ENCODE peak calls at places on chromosomes 16 and 17, in six cellular contexts. One of them, this sample, is unnamed.

GRCh38 chr17:40071720-40072480 is 9.1 kb downstream of the THRA start:
- DNase-seq in stimulated activated CD4-positive, alpha-beta T cell treated with anti-CD3 and anti-CD28 coated beads, Interleukin-1b, Interleukin-23, amount 100 ng/mL, for 48 hours: no peak
- DNase-seq in mucosa of descending colon: peak
- DNase-seq in HTR-8/SVneo: no peak
- DNase-seq in amygdala: peak
- DNase-seq in IMR-90: no peak
- DNase-seq in this sample: no peak

GRCh38 chr16:47016700-47017133 is 43.2 kb upstream of the DNAJA2 start:
- DNase-seq in IMR-90: no peak
- DNase-seq in stimulated activated CD4-positive, alpha-beta T cell treated with anti-CD3 and anti-CD28 coated beads, Interleukin-1b, Interleukin-23, amount 100 ng/mL, for 48 hours: no peak
- DNase-seq in HTR-8/SVneo: no peak
- DNase-seq in amygdala: no peak
- DNase-seq in mucosa of descending colon: no peak
- DNase-seq in this sample: no peak

GRCh38 chr17:47188266-47188665 is 829 bp downstream of the CDC27 start:
- DNase-seq in stimulated activated CD4-positive, alpha-beta T cell treated with anti-CD3 and anti-CD28 coated beads, Interleukin-1b, Interleukin-23, amount 100 ng/mL, for 48 hours: no peak
- DNase-seq in amygdala: no peak
- DNase-seq in HTR-8/SVneo: no peak
- DNase-seq in IMR-90: peak
- DNase-seq in mucosa of descending colon: no peak
- DNase-seq in this sample: peak

GRCh38 chr17:82884923-82885322 is 45.1 kb upstream of the ZNF750 start:
- DNase-seq in HTR-8/SVneo: no peak
- DNase-seq in stimulated activated CD4-positive, alpha-beta T cell treated with anti-CD3 and anti-CD28 coated beads, Interleukin-1b, Interleukin-23, amount 100 ng/mL, for 48 hours: peak
- DNase-seq in IMR-90: no peak
- DNase-seq in mucosa of descending colon: peak
- DNase-seq in amygdala: no peak
- DNase-seq in this sample: no peak

GRCh38 chr16:2056681-2057407 is 9.1 kb downstream of the TSC2 start:
- DNase-seq in amygdala: peak
- DNase-seq in HTR-8/SVneo: no peak
- DNase-seq in stimulated activated CD4-positive, alpha-beta T cell treated with anti-CD3 and anti-CD28 coated beads, Interleukin-1b, Interleukin-23, amount 100 ng/mL, for 48 hours: no peak
- DNase-seq in mucosa of descending colon: no peak
- DNase-seq in IMR-90: no peak
- DNase-seq in this sample: no peak

GRCh38 chr16:63447121-63447520 is 1410.9 kb upstream of the CDH8 start:
- DNase-seq in amygdala: no peak
- DNase-seq in mucosa of descending colon: no peak
- DNase-seq in IMR-90: no peak
- DNase-seq in stimulated activated CD4-positive, alpha-beta T cell treated with anti-CD3 and anti-CD28 coated beads, Interleukin-1b, Interleukin-23, amount 100 ng/mL, for 48 hours: no peak
- DNase-seq in HTR-8/SVneo: no peak
- DNase-seq in this sample: no peak

GRCh38 chr16:4593069-4593468 is 21.6 kb downstream of the UBALD1 start:
- DNase-seq in mucosa of descending colon: no peak
- DNase-seq in amygdala: no peak
- DNase-seq in IMR-90: no peak
- DNase-seq in HTR-8/SVneo: no peak
- DNase-seq in stimulated activated CD4-positive, alpha-beta T cell treated with anti-CD3 and anti-CD28 coated beads, Interleukin-1b, Interleukin-23, amount 100 ng/mL, for 48 hours: no peak
- DNase-seq in this sample: no peak

GRCh38 chr16:50624449-50624782 is 56.7 kb downstream of the SNX20 start:
- DNase-seq in IMR-90: no peak
- DNase-seq in HTR-8/SVneo: no peak
- DNase-seq in stimulated activated CD4-positive, alpha-beta T cell treated with anti-CD3 and anti-CD28 coated beads, Interleukin-1b, Interleukin-23, amount 100 ng/mL, for 48 hours: no peak
- DNase-seq in mucosa of descending colon: no peak
- DNase-seq in amygdala: no peak
- DNase-seq in this sample: no peak